ENCODE peak calls at places on chromosomes 12 and 14, in five cellular contexts. One of them, this sample, is unnamed. For H3K36me3, the result is how much of the 10 kb centered on the place peaks cover.

GRCh38 chr14:82806426-82806825 is 1272.8 kb upstream of the SEL1L start:
- DNase-seq in left lung: no peak
- DNase-seq in brain microvascular endothelial cell: no peak
- DNase-seq in Caco-2: no peak
- DNase-seq in keratinocyte: no peak
- DNase-seq in this sample: no peak

GRCh38 chr12:108773798-108774788 is 42.8 kb upstream of the CORO1C start:
- DNase-seq in left lung: peak
- DNase-seq in brain microvascular endothelial cell: peak
- DNase-seq in Caco-2: peak
- DNase-seq in keratinocyte: no peak
- DNase-seq in this sample: peak

GRCh38 chr12:4272014-4272975 is 1.3 kb upstream of the CCND2 start:
- DNase-seq in left lung: peak
- DNase-seq in brain microvascular endothelial cell: peak
- DNase-seq in Caco-2: peak
- DNase-seq in keratinocyte: peak
- DNase-seq in this sample: no peak

GRCh38 chr14:67269338-67270060 is 28.3 kb downstream of the PALS1 start:
- DNase-seq in left lung: no peak
- DNase-seq in brain microvascular endothelial cell: peak
- DNase-seq in Caco-2: peak
- DNase-seq in keratinocyte: no peak
- DNase-seq in this sample: peak

GRCh38 chr12:45232771-45233372 is 17.0 kb downstream of the ANO6 start:
- DNase-seq in left lung: peak
- DNase-seq in brain microvascular endothelial cell: peak
- DNase-seq in Caco-2: no peak
- DNase-seq in keratinocyte: peak
- DNase-seq in this sample: peak

GRCh38 chr12:46494424-46494823 is 121.9 kb upstream of the SLC38A2 start:
- DNase-seq in left lung: no peak
- DNase-seq in brain microvascular endothelial cell: peak
- DNase-seq in Caco-2: peak
- DNase-seq in keratinocyte: no peak
- DNase-seq in this sample: no peak

GRCh38 chr12:104750061-104750460 is 208.0 kb downstream of the SLC41A2 start:
- DNase-seq in left lung: peak
- DNase-seq in brain microvascular endothelial cell: peak
- DNase-seq in Caco-2: no peak
- DNase-seq in keratinocyte: no peak
- DNase-seq in this sample: peak

GRCh38 chr12:131452444-131452860 is 258.4 kb upstream of the SFSWAP start:
- DNase-seq in left lung: no peak
- DNase-seq in brain microvascular endothelial cell: no peak
- DNase-seq in Caco-2: peak
- DNase-seq in keratinocyte: no peak
- DNase-seq in this sample: no peak

GRCh38 chr14:73943083-73943482 is 6.8 kb downstream of the FAM161B start:
- DNase-seq in left lung: no peak
- DNase-seq in brain microvascular endothelial cell: peak
- DNase-seq in Caco-2: no peak
- DNase-seq in keratinocyte: no peak
- DNase-seq in this sample: peak

GRCh38 chr12:52316290-52316689 is 4.9 kb downstream of the KRT83 start:
- DNase-seq in left lung: no peak
- DNase-seq in brain microvascular endothelial cell: no peak
- DNase-seq in Caco-2: no peak
- DNase-seq in keratinocyte: no peak
- DNase-seq in this sample: no peak

GRCh38 chr12:25797335-25797863 is 161.1 kb upstream of the RASSF8 start:
- DNase-seq in left lung: no peak
- DNase-seq in brain microvascular endothelial cell: no peak
- DNase-seq in Caco-2: no peak
- DNase-seq in keratinocyte: no peak
- DNase-seq in this sample: no peak

GRCh38 chr12:132560421-132560830 is 50.0 kb downstream of the LRCOL1 start:
- DNase-seq in left lung: no peak
- DNase-seq in brain microvascular endothelial cell: no peak
- DNase-seq in Caco-2: peak
- DNase-seq in keratinocyte: no peak
- DNase-seq in this sample: no peak
- H3K4me3 ChIP-seq in left lung: peak
- H3K4me3 ChIP-seq in brain microvascular endothelial cell: peak
- H3K4me3 ChIP-seq in Caco-2: peak
- H3K4me3 ChIP-seq in keratinocyte: peak
- H3K4me3 ChIP-seq in this sample: peak

DNA sequence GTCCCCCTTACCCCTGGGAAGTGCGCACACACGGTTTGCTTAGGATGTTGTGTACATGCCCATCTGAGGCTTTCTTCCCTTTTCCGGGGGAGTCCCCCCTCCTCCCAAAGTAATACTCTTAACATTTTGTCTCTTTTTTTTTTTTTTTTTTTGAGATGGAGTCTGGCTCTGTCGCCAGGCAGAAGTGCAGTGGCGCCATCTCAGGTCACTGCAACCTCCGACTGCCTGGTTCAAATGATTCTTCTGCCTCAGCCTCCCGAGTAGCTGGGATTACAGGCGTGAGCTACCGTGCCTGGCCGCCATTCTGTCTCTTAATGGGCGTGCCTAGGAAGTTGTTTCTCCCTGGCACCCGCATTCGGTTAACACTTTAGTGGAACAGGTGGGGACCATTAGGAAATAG is 4.5 kb upstream of the GMFB start:
- DNase-seq in left lung: no peak
- DNase-seq in brain microvascular endothelial cell: no peak
- DNase-seq in Caco-2: peak
- DNase-seq in keratinocyte: no peak
- DNase-seq in this sample: no peak
- TF ChIP-seq CTCF in left lung: no peak
- TF ChIP-seq CTCF in brain microvascular endothelial cell: no peak
- TF ChIP-seq CTCF in Caco-2: no peak
- TF ChIP-seq CTCF in keratinocyte: peak
- TF ChIP-seq CTCF in this sample: no peak

GRCh38 chr12:92604786-92605185 is 98.0 kb upstream of the PLEKHG7 start:
- DNase-seq in left lung: no peak
- DNase-seq in brain microvascular endothelial cell: no peak
- DNase-seq in Caco-2: no peak
- DNase-seq in keratinocyte: no peak
- DNase-seq in this sample: no peak
- H3K36me3 ChIP-seq in left lung: under half
- H3K36me3 ChIP-seq in brain microvascular endothelial cell: under half
- H3K36me3 ChIP-seq in Caco-2: under half
- H3K36me3 ChIP-seq in keratinocyte: under half
- H3K36me3 ChIP-seq in this sample: under half

DNA sequence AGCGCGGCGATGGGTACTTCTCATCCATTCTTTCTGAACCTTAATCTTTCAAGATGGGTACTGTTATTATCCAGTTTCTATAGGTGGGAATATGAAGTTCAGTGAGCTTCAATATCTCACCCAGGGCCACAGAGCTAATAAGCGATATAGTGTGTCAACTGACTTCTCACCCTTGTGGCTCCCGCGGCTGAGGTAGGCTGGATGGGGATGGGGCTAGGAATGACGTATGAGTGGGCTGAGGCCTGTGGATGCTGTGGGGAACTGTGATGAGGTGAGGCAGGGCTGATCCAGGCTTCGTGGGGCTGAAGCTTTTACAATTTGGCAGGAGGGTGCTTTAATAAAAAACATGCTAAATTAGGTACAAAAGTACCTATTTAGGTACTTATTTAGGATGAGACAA is 32.9 kb upstream of the ATP23 start:
- DNase-seq in left lung: no peak
- DNase-seq in brain microvascular endothelial cell: no peak
- DNase-seq in Caco-2: no peak
- DNase-seq in keratinocyte: no peak
- DNase-seq in this sample: no peak
- H3K4me3 ChIP-seq in left lung: no peak
- H3K4me3 ChIP-seq in brain microvascular endothelial cell: no peak
- H3K4me3 ChIP-seq in Caco-2: no peak
- H3K4me3 ChIP-seq in keratinocyte: no peak
- H3K4me3 ChIP-seq in this sample: no peak

GRCh38 chr12:14776236-14776959 is 26.9 kb downstream of the WBP11 start:
- DNase-seq in left lung: no peak
- DNase-seq in brain microvascular endothelial cell: no peak
- DNase-seq in Caco-2: no peak
- DNase-seq in keratinocyte: no peak
- DNase-seq in this sample: no peak
- TF ChIP-seq CTCF in left lung: no peak
- TF ChIP-seq CTCF in brain microvascular endothelial cell: peak
- TF ChIP-seq CTCF in Caco-2: peak
- TF ChIP-seq CTCF in keratinocyte: no peak
- TF ChIP-seq CTCF in this sample: peak

DNA sequence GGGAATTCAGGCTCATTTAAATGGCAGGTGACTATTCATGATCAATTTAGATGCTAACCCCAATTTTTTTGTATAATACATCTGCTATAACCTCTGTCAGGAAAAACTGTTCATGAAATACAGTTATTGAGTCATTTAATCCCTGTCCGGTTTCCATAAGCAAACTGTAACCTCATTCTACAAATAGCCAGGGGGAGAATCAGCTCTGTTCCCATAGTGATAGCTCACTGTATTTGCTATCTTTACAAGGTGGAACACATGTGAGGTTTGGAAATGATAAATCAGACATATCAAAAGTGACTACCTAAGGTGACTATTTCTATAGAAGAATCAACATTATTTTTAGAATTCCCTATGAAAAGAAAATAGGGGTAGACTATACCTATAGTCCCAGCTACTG is 38.6 kb upstream of the VPS33A start:
- DNase-seq in left lung: no peak
- DNase-seq in brain microvascular endothelial cell: no peak
- DNase-seq in Caco-2: no peak
- DNase-seq in keratinocyte: no peak
- DNase-seq in this sample: no peak
- H3K36me3 ChIP-seq in left lung: under half
- H3K36me3 ChIP-seq in brain microvascular endothelial cell: under half
- H3K36me3 ChIP-seq in Caco-2: under half
- H3K36me3 ChIP-seq in keratinocyte: under half
- H3K36me3 ChIP-seq in this sample: under half

GRCh38 chr12:55718020-55718419 is 2.2 kb upstream of the RDH5 start:
- DNase-seq in left lung: no peak
- DNase-seq in brain microvascular endothelial cell: no peak
- DNase-seq in Caco-2: no peak
- DNase-seq in keratinocyte: no peak
- DNase-seq in this sample: no peak

GRCh38 chr12:55720071-55720564 is at the start of gene RDH5:
- DNase-seq in left lung: no peak
- DNase-seq in brain microvascular endothelial cell: peak
- DNase-seq in Caco-2: peak
- DNase-seq in keratinocyte: no peak
- DNase-seq in this sample: no peak

GRCh38 chr12:55719371-55719770 is 822 bp upstream of the RDH5 start:
- DNase-seq in left lung: no peak
- DNase-seq in brain microvascular endothelial cell: no peak
- DNase-seq in Caco-2: no peak
- DNase-seq in keratinocyte: no peak
- DNase-seq in this sample: no peak

GRCh38 chr12:55717397-55718007 is 1.7 kb downstream of the BLOC1S1 start:
- DNase-seq in left lung: no peak
- DNase-seq in brain microvascular endothelial cell: peak
- DNase-seq in Caco-2: no peak
- DNase-seq in keratinocyte: no peak
- DNase-seq in this sample: no peak

GRCh38 chr12:55718650-55719275 is 1.4 kb upstream of the RDH5 start:
- DNase-seq in left lung: no peak
- DNase-seq in brain microvascular endothelial cell: no peak
- DNase-seq in Caco-2: no peak
- DNase-seq in keratinocyte: no peak
- DNase-seq in this sample: no peak
- H3K4me3 ChIP-seq in left lung: no peak
- H3K4me3 ChIP-seq in brain microvascular endothelial cell: no peak
- H3K4me3 ChIP-seq in Caco-2: no peak
- H3K4me3 ChIP-seq in keratinocyte: no peak
- H3K4me3 ChIP-seq in this sample: no peak